ENCODE peak calls at places on chromosomes 16 and 17, in nine cellular contexts. One of them, this sample, is unnamed. For H3K36me3, the result is how much of the 10 kb centered on the place peaks cover.

GRCh38 chr16:5490499-5490898 is 392.9 kb upstream of the EEF2KMT start:
- DNase-seq in transverse colon: peak
- DNase-seq in uterus: no peak
- DNase-seq in bronchial epithelial cell: no peak
- DNase-seq in aorta: peak
- DNase-seq in body of pancreas: peak
- DNase-seq in lower lobe of right lung: peak
- DNase-seq in GM23338: peak
- DNase-seq in heart left ventricle: peak
- DNase-seq in this sample: no peak

GRCh38 chr17:2867441-2868424 is 71.5 kb downstream of the RAP1GAP2 start:
- DNase-seq in transverse colon: no peak
- DNase-seq in uterus: no peak
- DNase-seq in bronchial epithelial cell: peak
- DNase-seq in aorta: no peak
- DNase-seq in body of pancreas: peak
- DNase-seq in lower lobe of right lung: no peak
- DNase-seq in GM23338: peak
- DNase-seq in heart left ventricle: no peak
- DNase-seq in this sample: no peak

GRCh38 chr16:11781773-11782172 is 15.3 kb downstream of the ZC3H7A start:
- DNase-seq in transverse colon: no peak
- DNase-seq in uterus: no peak
- DNase-seq in bronchial epithelial cell: peak
- DNase-seq in aorta: no peak
- DNase-seq in body of pancreas: no peak
- DNase-seq in lower lobe of right lung: no peak
- DNase-seq in GM23338: no peak
- DNase-seq in heart left ventricle: no peak
- DNase-seq in this sample: peak

GRCh38 chr16:56637814-56638750 is at the start of gene MT1A:
- DNase-seq in transverse colon: peak
- DNase-seq in uterus: peak
- DNase-seq in bronchial epithelial cell: no peak
- DNase-seq in aorta: peak
- DNase-seq in body of pancreas: peak
- DNase-seq in lower lobe of right lung: peak
- DNase-seq in GM23338: peak
- DNase-seq in heart left ventricle: peak
- DNase-seq in this sample: no peak

GRCh38 chr17:32141690-32142037 is 638 bp upstream of the RHOT1 start:
- DNase-seq in transverse colon: no peak
- DNase-seq in uterus: no peak
- DNase-seq in bronchial epithelial cell: no peak
- DNase-seq in aorta: no peak
- DNase-seq in body of pancreas: no peak
- DNase-seq in lower lobe of right lung: no peak
- DNase-seq in GM23338: no peak
- DNase-seq in heart left ventricle: no peak
- DNase-seq in this sample: no peak

GRCh38 chr17:64173646-64174045 is 43.7 kb upstream of the ERN1 start:
- DNase-seq in transverse colon: no peak
- DNase-seq in uterus: no peak
- DNase-seq in bronchial epithelial cell: no peak
- DNase-seq in aorta: no peak
- DNase-seq in body of pancreas: no peak
- DNase-seq in lower lobe of right lung: no peak
- DNase-seq in GM23338: no peak
- DNase-seq in heart left ventricle: no peak
- DNase-seq in this sample: no peak

GRCh38 chr17:7825206-7825980 is 8.6 kb upstream of the KDM6B start:
- DNase-seq in transverse colon: no peak
- DNase-seq in uterus: no peak
- DNase-seq in bronchial epithelial cell: no peak
- DNase-seq in aorta: peak
- DNase-seq in body of pancreas: no peak
- DNase-seq in lower lobe of right lung: no peak
- DNase-seq in GM23338: no peak
- DNase-seq in heart left ventricle: no peak
- DNase-seq in this sample: no peak

GRCh38 chr17:5797447-5797846 is 213.1 kb upstream of the NLRP1 start:
- DNase-seq in transverse colon: no peak
- DNase-seq in uterus: no peak
- DNase-seq in bronchial epithelial cell: no peak
- DNase-seq in aorta: no peak
- DNase-seq in body of pancreas: no peak
- DNase-seq in lower lobe of right lung: no peak
- DNase-seq in GM23338: peak
- DNase-seq in heart left ventricle: no peak
- DNase-seq in this sample: no peak

GRCh38 chr17:79851461-79851817 is 12.2 kb upstream of the CBX4 start:
- DNase-seq in transverse colon: peak
- DNase-seq in uterus: no peak
- DNase-seq in bronchial epithelial cell: peak
- DNase-seq in aorta: no peak
- DNase-seq in body of pancreas: peak
- DNase-seq in lower lobe of right lung: peak
- DNase-seq in GM23338: no peak
- DNase-seq in heart left ventricle: no peak
- DNase-seq in this sample: no peak

GRCh38 chr16:82701302-82702022 is 74.7 kb downstream of the CDH13 start:
- DNase-seq in transverse colon: no peak
- DNase-seq in uterus: no peak
- DNase-seq in bronchial epithelial cell: no peak
- DNase-seq in aorta: no peak
- DNase-seq in body of pancreas: no peak
- DNase-seq in lower lobe of right lung: no peak
- DNase-seq in GM23338: no peak
- DNase-seq in heart left ventricle: no peak
- DNase-seq in this sample: no peak

GRCh38 chr16:54374136-54374535 is 87.5 kb upstream of the IRX3 start:
- DNase-seq in transverse colon: no peak
- DNase-seq in uterus: no peak
- DNase-seq in bronchial epithelial cell: no peak
- DNase-seq in aorta: no peak
- DNase-seq in body of pancreas: no peak
- DNase-seq in lower lobe of right lung: no peak
- DNase-seq in GM23338: no peak
- DNase-seq in heart left ventricle: no peak
- DNase-seq in this sample: peak

GRCh38 chr17:80071116-80071980 is 30.0 kb upstream of the GAA start:
- DNase-seq in transverse colon: peak
- DNase-seq in uterus: peak
- DNase-seq in bronchial epithelial cell: no peak
- DNase-seq in aorta: peak
- DNase-seq in body of pancreas: peak
- DNase-seq in lower lobe of right lung: no peak
- DNase-seq in GM23338: no peak
- DNase-seq in heart left ventricle: peak
- DNase-seq in this sample: no peak

GRCh38 chr17:74543891-74544760 is 1.8 kb downstream of the CD300C start:
- DNase-seq in transverse colon: no peak
- DNase-seq in uterus: no peak
- DNase-seq in bronchial epithelial cell: no peak
- DNase-seq in aorta: no peak
- DNase-seq in body of pancreas: no peak
- DNase-seq in lower lobe of right lung: peak
- DNase-seq in GM23338: no peak
- DNase-seq in heart left ventricle: no peak
- DNase-seq in this sample: no peak
- H3K4me3 ChIP-seq in transverse colon: no peak
- H3K4me3 ChIP-seq in uterus: no peak
- H3K4me3 ChIP-seq in bronchial epithelial cell: no peak
- H3K4me3 ChIP-seq in aorta: no peak
- H3K4me3 ChIP-seq in body of pancreas: no peak
- H3K4me3 ChIP-seq in lower lobe of right lung: no peak
- H3K4me3 ChIP-seq in GM23338: no peak
- H3K4me3 ChIP-seq in heart left ventricle: no peak
- H3K4me3 ChIP-seq in this sample: no peak

DNA sequence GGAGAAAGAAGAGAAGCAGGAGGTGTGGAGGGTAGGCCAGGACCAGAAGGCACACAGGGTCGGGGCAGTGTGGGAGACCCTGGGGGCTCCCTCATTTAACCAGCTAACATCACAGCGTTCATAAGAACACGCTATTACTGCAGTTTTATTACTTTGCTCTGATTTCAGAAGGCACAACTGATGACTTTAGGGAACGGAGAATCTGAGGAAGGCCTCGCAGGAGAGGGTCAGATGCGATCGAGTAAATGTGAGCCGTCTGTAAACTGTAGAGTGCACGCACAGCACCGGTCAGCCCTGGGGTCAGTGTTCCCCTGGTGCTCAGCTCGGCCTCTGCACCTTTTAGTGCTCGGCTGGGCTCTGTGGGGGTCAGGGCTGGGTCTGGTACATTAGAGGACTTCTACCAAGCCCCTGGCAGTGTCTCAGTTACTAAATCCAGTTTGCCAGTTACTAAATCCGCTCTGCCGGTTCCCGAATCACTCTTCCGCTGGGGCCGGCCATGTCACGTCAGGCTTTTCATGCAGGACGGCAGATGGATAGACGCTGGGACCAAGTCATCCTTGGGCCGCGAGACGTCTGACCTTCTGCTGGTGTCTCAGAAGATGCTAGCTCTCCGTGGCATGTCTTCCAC is 325.9 kb downstream of the SEC14L1 start:
- DNase-seq in transverse colon: no peak
- DNase-seq in uterus: no peak
- DNase-seq in bronchial epithelial cell: no peak
- DNase-seq in aorta: no peak
- DNase-seq in body of pancreas: no peak
- DNase-seq in lower lobe of right lung: no peak
- DNase-seq in GM23338: no peak
- DNase-seq in heart left ventricle: peak
- DNase-seq in this sample: no peak
- H3K36me3 ChIP-seq in transverse colon: under half
- H3K36me3 ChIP-seq in uterus: under half
- H3K36me3 ChIP-seq in bronchial epithelial cell: under half
- H3K36me3 ChIP-seq in aorta: under half
- H3K36me3 ChIP-seq in body of pancreas: under half
- H3K36me3 ChIP-seq in lower lobe of right lung: under half
- H3K36me3 ChIP-seq in GM23338: under half
- H3K36me3 ChIP-seq in heart left ventricle: under half
- H3K36me3 ChIP-seq in this sample: under half

DNA sequence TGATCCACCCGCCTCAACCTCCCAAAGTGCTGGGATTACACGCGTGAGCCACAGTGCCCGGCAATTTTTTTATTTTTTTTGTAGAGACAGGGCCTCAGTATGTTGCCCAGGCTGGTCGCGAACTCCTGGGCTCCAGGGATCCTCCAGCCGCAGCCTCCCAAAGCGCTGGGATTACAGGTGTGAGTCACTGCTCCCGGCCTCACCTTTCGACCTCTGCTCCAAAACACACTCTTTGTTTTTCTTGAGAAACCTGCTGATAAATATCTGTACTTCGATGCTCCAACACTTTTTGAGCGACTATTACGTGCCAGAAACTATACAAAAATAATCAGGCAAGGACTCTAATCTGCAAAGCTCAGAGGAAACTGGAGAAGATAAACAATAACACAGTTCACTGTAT is 1.0 kb downstream of the MED1 start:
- DNase-seq in transverse colon: no peak
- DNase-seq in uterus: no peak
- DNase-seq in bronchial epithelial cell: no peak
- DNase-seq in aorta: peak
- DNase-seq in body of pancreas: no peak
- DNase-seq in lower lobe of right lung: no peak
- DNase-seq in GM23338: no peak
- DNase-seq in heart left ventricle: no peak
- DNase-seq in this sample: no peak
- H3K4me3 ChIP-seq in transverse colon: peak
- H3K4me3 ChIP-seq in uterus: no peak
- H3K4me3 ChIP-seq in bronchial epithelial cell: peak
- H3K4me3 ChIP-seq in aorta: peak
- H3K4me3 ChIP-seq in body of pancreas: no peak
- H3K4me3 ChIP-seq in lower lobe of right lung: peak
- H3K4me3 ChIP-seq in GM23338: peak
- H3K4me3 ChIP-seq in heart left ventricle: peak
- H3K4me3 ChIP-seq in this sample: peak

DNA sequence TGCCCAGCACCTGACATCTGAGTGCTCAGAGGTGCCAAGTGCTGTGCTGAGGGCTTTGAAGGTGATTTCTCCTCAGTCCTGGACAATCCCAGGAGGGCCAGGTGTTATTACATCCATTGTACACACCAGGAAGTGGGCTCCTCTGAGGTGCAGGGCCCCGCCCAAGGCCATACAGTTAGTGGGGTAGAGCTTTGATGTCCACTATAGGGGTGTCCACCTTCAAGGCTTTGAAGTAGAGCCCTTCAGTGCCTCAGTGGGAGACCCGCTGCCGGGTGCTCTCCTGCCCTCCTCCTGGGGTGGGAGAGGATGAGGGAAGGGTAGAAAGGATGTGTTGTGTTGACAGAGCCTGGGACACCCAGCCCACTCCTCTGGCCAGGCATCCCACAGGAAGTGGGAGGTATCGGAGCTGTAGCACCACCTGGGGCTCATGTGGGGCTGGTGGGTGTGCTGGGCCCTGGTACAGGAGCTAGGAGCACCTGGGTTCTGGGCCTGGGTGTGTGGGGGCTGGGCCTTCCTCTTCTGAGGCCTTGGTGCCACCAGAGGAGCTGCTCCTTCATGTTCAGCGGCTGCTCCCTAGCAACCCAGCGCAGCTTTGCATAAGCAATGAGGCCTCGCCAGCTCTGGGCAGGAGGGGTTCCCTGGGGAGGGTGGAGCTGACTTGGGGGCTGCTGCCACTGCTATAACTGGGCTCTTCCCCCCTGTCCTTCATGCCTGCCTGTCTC is 7.4 kb downstream of the LASP1 start:
- DNase-seq in transverse colon: peak
- DNase-seq in uterus: no peak
- DNase-seq in bronchial epithelial cell: no peak
- DNase-seq in aorta: no peak
- DNase-seq in body of pancreas: no peak
- DNase-seq in lower lobe of right lung: peak
- DNase-seq in GM23338: peak
- DNase-seq in heart left ventricle: no peak
- DNase-seq in this sample: no peak
- H3K36me3 ChIP-seq in transverse colon: under half
- H3K36me3 ChIP-seq in uterus: under half
- H3K36me3 ChIP-seq in bronchial epithelial cell: under half
- H3K36me3 ChIP-seq in aorta: under half
- H3K36me3 ChIP-seq in body of pancreas: under half
- H3K36me3 ChIP-seq in lower lobe of right lung: half or more
- H3K36me3 ChIP-seq in GM23338: under half
- H3K36me3 ChIP-seq in heart left ventricle: half or more
- H3K36me3 ChIP-seq in this sample: under half

This sample was measured in kidney epithelial cell.